ENCODE peak calls at places on chromosomes 1 and 21, in six cellular contexts. P, Z, B, L, G and M are unnamed samples.

GRCh38 chr1:182807907-182808306 is 18.3 kb downstream of the NPL start:
- DNase-seq in P (no peak), Z (no peak), B (no peak), L (no peak), G (no peak), M (no peak)

GRCh38 chr1:8495928-8496401 is 178.1 kb downstream of the SLC45A1 start:
- DNase-seq in P (no peak), Z (no peak), B (no peak), L (peak; percentile 28), G (no peak), M (no peak)

GRCh38 chr21:44063151-44063912 is 43.9 kb upstream of the PWP2 start:
- DNase-seq in P (no peak), Z (no peak), B (no peak), L (no peak), G (no peak), M (no peak)

GRCh38 chr21:33058468-33059318 is 11.2 kb upstream of the OLIG1 start:
- DNase-seq in P (no peak), Z (no peak), B (no peak), L (no peak), G (peak; percentile 64), M (no peak)

GRCh38 chr1:3294450-3294849 is 160.0 kb upstream of the ARHGEF16 start:
- DNase-seq in P (no peak), Z (no peak), B (no peak), L (no peak), G (no peak), M (no peak)

GRCh38 chr1:86765073-86765472 is 60.7 kb downstream of the SH3GLB1 start:
- DNase-seq in P (no peak), Z (no peak), B (no peak), L (no peak), G (no peak), M (no peak)

GRCh38 chr1:68116643-68117235 is 66.3 kb upstream of the DIRAS3 start:
- DNase-seq in P (peak; percentile 53), Z (peak; percentile 53), B (no peak), L (peak; percentile 56), G (no peak), M (no peak)

GRCh38 chr1:38009088-38009840 is 3.3 kb upstream of the UTP11 start:
- DNase-seq in P (peak; percentile 11), Z (peak; percentile 77), B (no peak), L (peak; percentile 75), G (no peak), M (no peak)

GRCh38 chr1:36159614-36160387 is 3.8 kb downstream of the MAP7D1 start:
- DNase-seq in P (no peak), Z (no peak), B (no peak), L (no peak), G (no peak), M (no peak)

GRCh38 chr1:163035791-163036249 is 33.3 kb upstream of the RGS4 start:
- DNase-seq in P (no peak), Z (peak; percentile 72), B (no peak), L (peak; percentile 96), G (no peak), M (no peak)

GRCh38 chr21:29130234-29130993 is at the start of gene MAP3K7CL:
- DNase-seq in P (no peak), Z (no peak), B (no peak), L (peak; percentile 97), G (no peak), M (no peak)

GRCh38 chr21:44485254-44485793 is 30.0 kb downstream of the LRRC3 start:
- DNase-seq in P (peak; percentile 43), Z (peak; percentile 54), B (no peak), L (no peak), G (peak; percentile 74), M (peak; percentile 47)

GRCh38 chr1:235883261-235883927 is 16.7 kb upstream of the LYST start:
- DNase-seq in P (peak; percentile 82), Z (peak; percentile 39), B (peak; percentile 6), L (peak; percentile 68), G (peak; percentile 89), M (no peak)

GRCh38 chr1:220113136-220113695 is 19.3 kb downstream of the IARS2 start:
- DNase-seq in P (no peak), Z (peak; percentile 40), B (no peak), L (peak; percentile 49), G (no peak), M (no peak)

GRCh38 chr1:186113454-186113853 is 261.6 kb downstream of the TPR start:
- DNase-seq in P (no peak), Z (no peak), B (no peak), L (no peak), G (no peak), M (no peak)

GRCh38 chr1:35708179-35708891 is 10.3 kb downstream of the C1orf216 start:
- DNase-seq in P (no peak), Z (no peak), B (no peak), L (no peak), G (no peak), M (no peak)

GRCh38 chr1:212685429-212685828 is 14.2 kb downstream of the BATF3 start:
- DNase-seq in P (no peak), Z (no peak), B (no peak), L (no peak), G (no peak), M (no peak)

GRCh38 chr1:67614511-67614934 is 70.5 kb upstream of the GADD45A start:
- DNase-seq in P (no peak), Z (no peak), B (no peak), L (peak; percentile 65), G (no peak), M (no peak)

GRCh38 chr1:94527447-94528031 is 14.0 kb downstream of the F3 start:
- DNase-seq in P (no peak), Z (peak; percentile 20), B (no peak), L (peak; percentile 89), G (no peak), M (no peak)

DNA sequence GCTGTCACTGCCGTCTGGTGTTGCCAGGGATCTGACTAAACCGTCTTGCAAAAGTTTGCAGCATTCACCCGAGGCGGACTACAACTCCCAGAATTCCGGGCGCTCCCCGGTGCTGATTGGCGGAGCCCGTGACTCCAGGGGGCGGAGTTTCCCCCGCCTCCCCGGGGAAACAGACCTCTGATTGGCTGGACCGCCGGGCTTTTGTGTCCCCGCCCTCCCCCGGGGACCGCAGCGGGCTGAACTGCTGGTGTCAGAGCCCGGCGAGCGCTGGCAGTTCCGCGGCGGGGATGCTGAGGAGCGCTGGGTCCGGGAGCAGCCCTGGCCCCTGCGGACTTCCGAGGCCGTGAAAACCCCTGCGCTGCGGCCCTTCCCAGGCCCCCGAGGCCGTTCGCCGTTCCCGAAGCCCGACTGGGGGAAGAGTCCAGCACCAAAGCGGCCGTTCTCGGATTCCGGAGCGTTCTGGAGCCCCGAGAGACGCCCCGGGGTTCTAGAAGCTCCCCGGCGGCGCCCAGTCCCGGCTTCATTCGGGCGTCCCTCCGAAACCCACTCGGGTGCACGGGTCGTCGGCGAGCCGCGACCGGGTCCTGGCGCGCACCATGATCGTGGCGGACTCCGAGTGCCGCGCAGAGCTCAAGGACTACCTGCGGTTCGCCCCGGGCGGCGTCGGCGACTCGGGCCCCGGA is at the start of gene SESN2:
- DNase-seq in P (peak; percentile 99), Z (peak; percentile 98), B (peak; percentile 88), L (peak; percentile 100), G (peak; percentile 99), M (peak; percentile 74)
- TF ChIP-seq CTCF in P (no peak), Z (no peak), B (no peak), L (no peak), G (no peak), M (no peak)

GRCh38 chr1:23367451-23367790 is 2.2 kb downstream of the ZNF436 start:
- DNase-seq in P (no peak), Z (no peak), B (no peak), L (no peak), G (no peak), M (no peak)

GRCh38 chr1:23369335-23370013 is at the start of gene ZNF436:
- DNase-seq in P (peak; percentile 88), Z (peak; percentile 93), B (no peak), L (peak; percentile 40), G (peak; percentile 85), M (no peak)

GRCh38 chr1:23366598-23366997 is 3.0 kb downstream of the ZNF436 start:
- DNase-seq in P (no peak), Z (no peak), B (no peak), L (peak; percentile 94), G (no peak), M (no peak)

GRCh38 chr1:23368562-23369334 is 888 bp downstream of the ZNF436 start:
- DNase-seq in P (peak; percentile 89), Z (peak; percentile 90), B (peak; percentile 58), L (peak; percentile 92), G (peak; percentile 92), M (no peak)

DNA sequence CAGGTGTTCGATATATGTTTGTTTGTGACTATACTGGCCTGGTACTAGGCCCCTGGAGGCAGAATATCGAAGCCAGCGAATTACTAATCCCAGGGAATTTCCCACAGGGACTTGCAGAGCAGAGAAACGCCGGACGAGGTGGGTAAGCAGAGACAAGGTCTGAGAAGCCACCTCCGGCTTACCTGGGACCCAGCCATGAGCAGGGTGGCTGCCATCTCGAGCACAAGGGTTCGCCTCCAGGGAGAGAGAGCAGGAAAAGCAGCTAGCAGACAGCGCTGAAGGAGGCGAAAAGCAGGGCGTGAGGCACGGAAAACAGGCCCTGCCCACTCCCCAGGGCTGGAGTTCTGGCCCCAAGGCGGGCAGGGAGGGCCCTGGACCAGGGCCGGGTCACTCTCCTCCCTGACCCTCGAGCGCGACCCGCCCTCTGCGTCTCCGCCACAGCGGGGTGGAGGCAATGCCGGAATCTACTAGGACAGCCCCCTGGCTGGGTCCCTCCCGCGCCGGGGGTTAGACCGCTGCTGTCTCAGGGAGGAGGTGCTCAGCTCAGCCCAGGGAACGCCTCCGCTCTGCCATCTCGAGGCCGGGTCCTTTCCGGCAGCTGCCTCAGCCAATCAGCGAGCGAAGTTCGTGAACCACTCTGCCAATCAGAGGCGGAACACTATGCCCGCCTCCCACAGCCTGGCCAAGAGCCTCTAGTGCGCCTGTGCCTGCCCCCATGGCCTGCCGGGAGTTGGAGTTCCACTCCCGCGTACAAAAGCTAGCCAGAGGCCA is 1.7 kb downstream of the ZNF436 start:
- DNase-seq in P (peak; percentile 97), Z (peak; percentile 99), B (peak; percentile 94), L (peak; percentile 100), G (peak; percentile 99), M (peak; percentile 58)
- TF ChIP-seq CTCF in P (no peak), Z (no peak), B (peak; percentile 2), L (no peak), G (peak; percentile 42), M (no peak)

DNA sequence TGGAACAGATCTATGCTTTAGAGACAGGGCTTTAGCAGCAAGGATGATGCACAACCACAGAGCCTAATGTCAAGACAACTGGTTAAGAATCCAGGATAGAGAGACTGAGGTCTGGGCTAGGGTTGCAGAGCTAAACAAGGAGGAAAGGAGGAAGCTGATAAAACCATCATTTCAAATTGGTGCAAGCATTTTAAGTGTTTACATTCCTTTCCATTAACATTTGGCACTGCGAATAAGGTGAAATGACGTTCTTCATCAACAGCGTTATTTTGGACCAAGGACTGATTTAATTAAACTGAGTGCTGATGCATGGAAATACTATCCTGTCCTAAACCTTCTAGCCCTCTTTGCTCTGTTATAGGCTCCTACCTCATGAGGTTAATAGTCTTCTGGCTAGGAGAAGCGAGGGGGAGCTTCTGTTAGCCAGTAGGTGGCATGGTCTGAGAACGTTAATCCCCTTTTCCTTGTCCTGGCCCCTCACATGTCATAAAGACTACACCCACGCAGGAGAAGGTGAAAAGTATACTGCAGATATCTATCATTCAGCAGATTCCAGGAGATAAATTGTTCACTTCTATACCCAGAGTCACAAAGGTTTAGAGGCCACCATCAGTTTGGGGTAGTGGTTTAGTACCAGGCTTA is 7.6 kb upstream of the C1orf21 start:
- DNase-seq in P (no peak), Z (no peak), B (no peak), L (peak; percentile 29), G (no peak), M (no peak)
- TF ChIP-seq CTCF in P (no peak), Z (no peak), B (no peak), L (peak; percentile 26), G (peak; percentile 37), M (peak; percentile 15)

GRCh38 chr1:20366766-20367602 is 76.3 kb downstream of the VWA5B1 start:
- DNase-seq in P (no peak), Z (peak; percentile 18), B (no peak), L (peak; percentile 55), G (no peak), M (no peak)
- TF ChIP-seq CTCF in P (no peak), Z (peak; percentile 48), B (peak; percentile 45), L (peak; percentile 62), G (peak; percentile 42), M (no peak)